ENCODE peak calls at places on chromosomes 11 and 22, in five cellular contexts. N is M059J; B is activated CD8-positive, alpha-beta memory T cell treated with anti-CD3 and anti-CD28 coated beads, Interleukin-2, amount 50 U/mL, for 48 hours; V is stimulated activated effector memory CD8-positive, alpha-beta T cell treated with anti-CD3 and anti-CD28 coated beads, Interleukin-12 subunit alpha, Interleukin-12 subunit beta, amount 100 ng/mL, for 72 hours; A is uterus. I is an unnamed sample.

GRCh38 chr11:57493507-57494503 is 21.7 kb downstream of the SLC43A1 start:
- DNase-seq in B (peak), A (peak), V (peak), N (no peak), I (peak)

GRCh38 chr22:40216041-40216756 is 38.5 kb downstream of the TNRC6B start:
- DNase-seq in A (no peak), N (no peak), V (no peak), B (peak), I (peak)

GRCh38 chr11:96113100-96113710 is 189.3 kb upstream of the MTMR2 start:
- DNase-seq in B (no peak), N (peak), V (no peak), A (no peak), I (no peak)

GRCh38 chr11:17405232-17406005 is 17.0 kb upstream of the KCNJ11 start:
- DNase-seq in N (peak), A (peak), V (no peak), B (no peak), I (no peak)

GRCh38 chr11:72326151-72326842 is 82.3 kb upstream of the PHOX2A start:
- DNase-seq in N (peak), V (no peak), A (no peak), B (peak), I (peak)

GRCh38 chr11:46513934-46514342 is 79.9 kb downstream of the AMBRA1 start:
- DNase-seq in N (no peak), A (peak), B (no peak), V (no peak), I (no peak)

GRCh38 chr11:13329670-13330401 is 52.2 kb downstream of the BMAL1 start:
- DNase-seq in B (no peak), V (no peak), N (peak), A (no peak), I (no peak)

GRCh38 chr22:27918351-27919221 is 470 bp downstream of the PITPNB start:
- DNase-seq in B (peak), A (peak), N (peak), V (peak), I (peak)

GRCh38 chr11:76602431-76602861 is 68.1 kb downstream of the LRRC32 start:
- DNase-seq in V (no peak), N (no peak), A (peak), B (peak), I (no peak)

GRCh38 chr11:60866911-60867870 is at the start of gene ZP1:
- DNase-seq in A (no peak), V (no peak), B (peak), N (no peak), I (no peak)

GRCh38 chr11:30788849-30789248 is 202.7 kb upstream of the MPPED2 start:
- DNase-seq in A (no peak), B (no peak), N (peak), V (no peak), I (peak)

GRCh38 chr22:37230673-37231405 is 13.2 kb downstream of the RAC2 start:
- DNase-seq in B (peak), N (no peak), A (no peak), V (peak), I (peak)

GRCh38 chr22:31944700-31945477 is 554 bp downstream of the YWHAH start:
- DNase-seq in A (no peak), N (peak), V (peak), B (peak), I (peak)

GRCh38 chr11:35148163-35148562 is 9.2 kb downstream of the CD44 start:
- DNase-seq in B (no peak), V (no peak), N (peak), A (no peak), I (peak)

GRCh38 chr11:58628446-58628845 is 6.0 kb downstream of the CNTF start:
- DNase-seq in B (no peak), N (peak), A (no peak), V (no peak), I (no peak)

GRCh38 chr11:117239295-117239694 is 6.8 kb downstream of the RNF214 start:
- DNase-seq in N (peak), B (no peak), V (no peak), A (no peak), I (no peak)

GRCh38 chr11:69916806-69917387 is 97.7 kb upstream of the FGF3 start:
- DNase-seq in B (no peak), V (no peak), N (no peak), A (peak), I (no peak)

I was measured in activated CD8-positive, alpha-beta T cell treated with anti-CD3 and anti-CD28 coated beads for 36 hours.